ENCODE peak calls at places on chromosome 2, in five cellular contexts. One of them, this sample, is unnamed.

GRCh38 chr2:86368181-86368824 is 30.9 kb upstream of the REEP1 start:
- DNase-seq in HCT116: peak; percentile 33
- DNase-seq in WERI-Rb-1: peak; percentile 58
- DNase-seq in cardiac fibroblast: peak; percentile 40
- DNase-seq in H9: peak; percentile 79
- DNase-seq in this sample: peak; percentile 49

GRCh38 chr2:168896783-168897182 is 4.3 kb upstream of the G6PC2 start:
- DNase-seq in HCT116: no peak
- DNase-seq in WERI-Rb-1: no peak
- DNase-seq in cardiac fibroblast: no peak
- DNase-seq in H9: no peak
- DNase-seq in this sample: no peak

GRCh38 chr2:45928946-45929345 is 277.5 kb downstream of the PRKCE start:
- DNase-seq in HCT116: no peak
- DNase-seq in WERI-Rb-1: no peak
- DNase-seq in cardiac fibroblast: no peak
- DNase-seq in H9: no peak
- DNase-seq in this sample: no peak

GRCh38 chr2:51795248-51795888 is 763.4 kb upstream of the NRXN1 start:
- DNase-seq in HCT116: peak; percentile 28
- DNase-seq in WERI-Rb-1: peak; percentile 71
- DNase-seq in cardiac fibroblast: no peak
- DNase-seq in H9: peak; percentile 82
- DNase-seq in this sample: peak; percentile 3

GRCh38 chr2:26067980-26068507 is 34.2 kb downstream of the RAB10 start:
- DNase-seq in HCT116: no peak
- DNase-seq in WERI-Rb-1: no peak
- DNase-seq in cardiac fibroblast: no peak
- DNase-seq in H9: no peak
- DNase-seq in this sample: no peak

GRCh38 chr2:117930775-117931174 is 83.1 kb downstream of the CCDC93 start:
- DNase-seq in HCT116: no peak
- DNase-seq in WERI-Rb-1: no peak
- DNase-seq in cardiac fibroblast: no peak
- DNase-seq in H9: no peak
- DNase-seq in this sample: no peak

GRCh38 chr2:205287316-205287715 is 395.0 kb upstream of the NRP2 start:
- DNase-seq in HCT116: no peak
- DNase-seq in WERI-Rb-1: no peak
- DNase-seq in cardiac fibroblast: no peak
- DNase-seq in H9: no peak
- DNase-seq in this sample: no peak

GRCh38 chr2:46780411-46780800 is 135.2 kb downstream of the MCFD2 start:
- DNase-seq in HCT116: no peak
- DNase-seq in WERI-Rb-1: no peak
- DNase-seq in cardiac fibroblast: peak; percentile 83
- DNase-seq in H9: no peak
- DNase-seq in this sample: no peak

GRCh38 chr2:113180131-113180946 is 6.6 kb downstream of the PSD4 start:
- DNase-seq in HCT116: no peak
- DNase-seq in WERI-Rb-1: no peak
- DNase-seq in cardiac fibroblast: no peak
- DNase-seq in H9: no peak
- DNase-seq in this sample: peak; percentile 27

GRCh38 chr2:35443087-35443486 is 912.5 kb upstream of the CRIM1 start:
- DNase-seq in HCT116: no peak
- DNase-seq in WERI-Rb-1: no peak
- DNase-seq in cardiac fibroblast: no peak
- DNase-seq in H9: no peak
- DNase-seq in this sample: no peak

DNA sequence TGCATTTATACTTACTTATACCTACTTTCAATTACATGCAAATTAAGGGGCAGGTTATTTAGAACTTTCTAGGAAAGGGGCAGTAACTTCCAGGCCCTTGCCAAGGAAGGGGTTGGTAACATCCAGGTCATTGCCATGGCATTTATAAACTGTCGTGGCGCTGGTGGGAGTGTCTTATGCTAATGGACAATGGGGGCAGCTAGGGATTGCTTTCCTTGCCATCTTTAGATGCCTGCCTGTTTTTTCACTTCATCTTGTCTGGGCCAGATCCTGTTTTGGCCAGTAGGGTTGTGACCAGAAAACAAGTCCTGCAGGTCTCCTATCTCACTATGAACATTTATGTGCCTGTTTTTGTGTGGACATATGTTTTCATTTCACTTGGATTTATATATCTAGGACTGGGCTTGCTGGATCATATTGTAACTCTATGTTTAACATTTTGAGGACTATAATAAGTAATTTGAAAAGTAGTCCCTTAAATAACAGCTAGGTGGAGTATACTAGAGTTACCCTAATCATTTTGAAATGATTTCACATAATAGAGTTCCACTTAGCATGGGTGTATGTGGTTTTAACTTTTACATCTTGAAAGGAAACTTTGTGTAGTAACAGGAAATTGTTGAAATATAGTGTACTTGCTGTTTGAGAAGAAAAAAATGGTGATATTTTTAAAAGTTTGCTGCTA is 56.1 kb downstream of the LCLAT1 start:
- DNase-seq in HCT116: no peak
- DNase-seq in WERI-Rb-1: no peak
- DNase-seq in cardiac fibroblast: peak; percentile 27
- DNase-seq in H9: no peak
- DNase-seq in this sample: no peak
- TF ChIP-seq CTCF in HCT116: peak; percentile 34
- TF ChIP-seq CTCF in WERI-Rb-1: no peak
- TF ChIP-seq CTCF in cardiac fibroblast: peak; percentile 24
- TF ChIP-seq CTCF in H9: peak; percentile 57
- TF ChIP-seq CTCF in this sample: no peak

GRCh38 chr2:127225186-127225960 is 5.3 kb upstream of the CYP27C1 start:
- DNase-seq in HCT116: no peak
- DNase-seq in WERI-Rb-1: no peak
- DNase-seq in cardiac fibroblast: peak; percentile 19
- DNase-seq in H9: no peak
- DNase-seq in this sample: no peak
- TF ChIP-seq CTCF in HCT116: no peak
- TF ChIP-seq CTCF in WERI-Rb-1: no peak
- TF ChIP-seq CTCF in cardiac fibroblast: no peak
- TF ChIP-seq CTCF in H9: no peak
- TF ChIP-seq CTCF in this sample: no peak

DNA sequence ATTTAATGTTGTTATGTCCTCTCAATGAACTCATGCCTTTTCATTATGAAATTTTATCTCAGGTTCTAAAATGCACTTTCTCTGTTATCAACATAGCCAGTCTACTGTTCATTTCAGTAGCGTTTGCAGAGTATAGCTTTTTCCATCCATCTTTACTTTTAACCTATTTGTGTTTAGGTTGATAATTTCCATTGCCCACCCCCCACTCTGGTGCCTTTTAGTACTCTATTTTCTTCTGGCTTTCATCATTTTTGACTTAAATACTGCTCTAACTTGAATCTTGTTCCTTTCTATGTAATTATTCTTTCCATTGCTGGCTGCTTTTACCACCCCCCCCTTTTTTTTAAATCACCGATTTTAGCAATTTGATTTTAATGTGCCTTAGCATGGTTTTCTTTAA is 585.0 kb upstream of the LRATD1 start:
- DNase-seq in HCT116: no peak
- DNase-seq in WERI-Rb-1: no peak
- DNase-seq in cardiac fibroblast: no peak
- DNase-seq in H9: no peak
- DNase-seq in this sample: no peak
- TF ChIP-seq CTCF in HCT116: no peak
- TF ChIP-seq CTCF in WERI-Rb-1: no peak
- TF ChIP-seq CTCF in cardiac fibroblast: no peak
- TF ChIP-seq CTCF in H9: no peak
- TF ChIP-seq CTCF in this sample: no peak

GRCh38 chr2:219836647-219837177 is 209.3 kb downstream of the SLC4A3 start:
- DNase-seq in HCT116: no peak
- DNase-seq in WERI-Rb-1: peak; percentile 29
- DNase-seq in cardiac fibroblast: peak; percentile 39
- DNase-seq in H9: no peak
- DNase-seq in this sample: peak; percentile 20
- TF ChIP-seq CTCF in HCT116: peak; percentile 41
- TF ChIP-seq CTCF in WERI-Rb-1: peak; percentile 29
- TF ChIP-seq CTCF in cardiac fibroblast: peak; percentile 22
- TF ChIP-seq CTCF in H9: peak; percentile 38
- TF ChIP-seq CTCF in this sample: no peak

DNA sequence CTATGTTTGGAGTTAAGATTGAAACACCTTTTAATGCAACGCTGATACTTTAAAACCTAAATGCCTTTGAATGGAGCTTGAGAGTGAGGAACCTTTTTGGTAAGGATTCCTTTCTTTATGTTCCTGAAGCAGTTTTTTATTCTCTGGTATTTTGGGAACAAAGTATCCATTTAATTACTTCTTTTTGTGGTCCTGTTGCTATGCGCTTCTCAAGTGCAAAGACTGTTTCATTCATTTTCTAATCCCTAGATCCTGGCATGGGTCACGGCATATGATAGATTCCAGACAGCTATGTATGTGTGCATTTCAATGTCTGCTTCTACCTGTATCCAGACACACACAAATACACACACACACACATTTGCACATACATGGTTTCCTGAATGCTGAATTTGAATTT is 28.0 kb downstream of the TRPM8 start:
- DNase-seq in HCT116: no peak
- DNase-seq in WERI-Rb-1: no peak
- DNase-seq in cardiac fibroblast: no peak
- DNase-seq in H9: no peak
- DNase-seq in this sample: no peak
- TF ChIP-seq CTCF in HCT116: no peak
- TF ChIP-seq CTCF in WERI-Rb-1: no peak
- TF ChIP-seq CTCF in cardiac fibroblast: no peak
- TF ChIP-seq CTCF in H9: no peak
- TF ChIP-seq CTCF in this sample: no peak

GRCh38 chr2:217634871-217635270 is 367.9 kb downstream of the TNS1 start:
- DNase-seq in HCT116: no peak
- DNase-seq in WERI-Rb-1: no peak
- DNase-seq in cardiac fibroblast: no peak
- DNase-seq in H9: no peak
- DNase-seq in this sample: no peak
- TF ChIP-seq CTCF in HCT116: no peak
- TF ChIP-seq CTCF in WERI-Rb-1: no peak
- TF ChIP-seq CTCF in cardiac fibroblast: no peak
- TF ChIP-seq CTCF in H9: no peak
- TF ChIP-seq CTCF in this sample: no peak

GRCh38 chr2:218896501-218897393 is 16.1 kb downstream of the WNT10A start:
- DNase-seq in HCT116: no peak
- DNase-seq in WERI-Rb-1: no peak
- DNase-seq in cardiac fibroblast: no peak
- DNase-seq in H9: peak; percentile 66
- DNase-seq in this sample: peak; percentile 79
- TF ChIP-seq CTCF in HCT116: no peak
- TF ChIP-seq CTCF in WERI-Rb-1: no peak
- TF ChIP-seq CTCF in cardiac fibroblast: no peak
- TF ChIP-seq CTCF in H9: no peak
- TF ChIP-seq CTCF in this sample: no peak

DNA sequence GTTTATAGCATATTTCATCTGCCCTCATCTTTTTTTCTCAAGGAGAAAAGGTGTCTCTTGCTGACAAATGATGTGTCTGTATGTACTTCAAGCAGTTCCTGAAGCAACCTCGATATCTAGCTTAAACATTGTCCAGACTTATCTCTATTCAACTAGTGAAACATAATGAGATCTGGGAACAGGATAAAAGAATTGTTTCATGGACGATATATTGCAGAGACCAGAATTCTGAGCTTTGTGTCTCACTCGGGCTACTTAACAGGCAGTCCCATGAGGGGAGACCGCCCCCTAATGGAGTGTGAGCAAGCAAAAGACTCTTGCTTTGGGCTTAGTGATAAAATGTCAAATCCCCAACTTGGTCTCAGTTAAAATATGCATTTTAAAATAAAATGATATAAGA is 929.2 kb upstream of the SOX11 start:
- DNase-seq in HCT116: no peak
- DNase-seq in WERI-Rb-1: peak; percentile 80
- DNase-seq in cardiac fibroblast: no peak
- DNase-seq in H9: peak; percentile 56
- DNase-seq in this sample: no peak
- TF ChIP-seq CTCF in HCT116: no peak
- TF ChIP-seq CTCF in WERI-Rb-1: peak; percentile 81
- TF ChIP-seq CTCF in cardiac fibroblast: no peak
- TF ChIP-seq CTCF in H9: peak; percentile 86
- TF ChIP-seq CTCF in this sample: no peak

GRCh38 chr2:237323656-237324055 is 90.3 kb downstream of the COL6A3 start:
- DNase-seq in HCT116: no peak
- DNase-seq in WERI-Rb-1: no peak
- DNase-seq in cardiac fibroblast: no peak
- DNase-seq in H9: no peak
- DNase-seq in this sample: no peak

GRCh38 chr2:237321746-237322145 is 92.2 kb downstream of the COL6A3 start:
- DNase-seq in HCT116: no peak
- DNase-seq in WERI-Rb-1: no peak
- DNase-seq in cardiac fibroblast: no peak
- DNase-seq in H9: no peak
- DNase-seq in this sample: no peak

GRCh38 chr2:237320801-237321563 is 93.0 kb downstream of the COL6A3 start:
- DNase-seq in HCT116: no peak
- DNase-seq in WERI-Rb-1: no peak
- DNase-seq in cardiac fibroblast: peak; percentile 54
- DNase-seq in H9: no peak
- DNase-seq in this sample: no peak

GRCh38 chr2:237324446-237325236 is 89.3 kb downstream of the COL6A3 start:
- DNase-seq in HCT116: no peak
- DNase-seq in WERI-Rb-1: no peak
- DNase-seq in cardiac fibroblast: peak; percentile 74
- DNase-seq in H9: no peak
- DNase-seq in this sample: no peak

DNA sequence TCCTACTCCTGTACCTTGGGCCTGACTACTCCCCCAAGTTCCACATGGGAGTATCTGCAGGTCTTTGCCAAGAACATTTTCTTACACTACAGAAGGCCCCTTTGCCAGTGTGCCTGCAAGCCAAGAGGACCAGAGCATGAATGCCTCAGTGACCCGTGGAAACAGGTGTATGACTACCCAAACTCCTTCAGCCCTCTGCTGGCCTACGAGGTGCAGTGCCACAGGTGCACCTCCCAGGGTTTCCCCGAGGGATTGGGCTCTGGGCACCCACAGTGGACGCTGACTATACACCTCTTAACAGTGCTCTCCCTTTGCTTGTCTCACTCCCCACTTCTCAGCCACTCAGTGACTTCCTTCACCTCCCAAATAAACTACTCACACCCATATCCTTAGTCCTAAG is 91.4 kb downstream of the COL6A3 start:
- DNase-seq in HCT116: peak; percentile 37
- DNase-seq in WERI-Rb-1: peak; percentile 29
- DNase-seq in cardiac fibroblast: no peak
- DNase-seq in H9: peak; percentile 59
- DNase-seq in this sample: peak; percentile 71
- TF ChIP-seq CTCF in HCT116: peak; percentile 76
- TF ChIP-seq CTCF in WERI-Rb-1: peak; percentile 65
- TF ChIP-seq CTCF in cardiac fibroblast: peak; percentile 48
- TF ChIP-seq CTCF in H9: peak; percentile 70
- TF ChIP-seq CTCF in this sample: peak; percentile 82